ENCODE peak calls at places on chromosome 15, in nine cellular contexts. K, L, C, R, Q, O, Y, S and P are unnamed samples.

GRCh38 chr15:85527907-85528306 is 147.5 kb downstream of the AKAP13 start:
- DNase-seq in C (no peak), Y (peak), L (no peak), O (no peak), Q (no peak), R (peak), K (no peak), S (no peak), P (no peak)

GRCh38 chr15:42547926-42548257 is 701 bp downstream of the LRRC57 start:
- DNase-seq in S (peak), L (peak), C (no peak), O (no peak), K (no peak), Q (no peak), R (no peak), Y (peak), P (no peak)

GRCh38 chr15:75062706-75063105 is 39.3 kb downstream of the PPCDC start:
- DNase-seq in K (no peak), R (no peak), Q (no peak), O (no peak), C (no peak), L (no peak), Y (no peak), S (no peak), P (no peak)

GRCh38 chr15:40357723-40358491 is at the start of gene DISP2:
- DNase-seq in C (peak), K (peak), R (peak), S (peak), Q (peak), Y (peak), O (peak), L (peak), P (no peak)

GRCh38 chr15:78752492-78753358 is 58.5 kb downstream of the ADAMTS7 start:
- DNase-seq in O (no peak), R (no peak), Y (no peak), Q (no peak), S (no peak), C (no peak), L (no peak), K (no peak), P (no peak)

GRCh38 chr15:82168296-82168695 is 94.2 kb downstream of the EFL1 start:
- DNase-seq in Y (no peak), L (no peak), C (no peak), S (no peak), Q (no peak), O (no peak), K (no peak), R (no peak), P (no peak)

GRCh38 chr15:35067501-35068347 is 17.4 kb downstream of the NANOGP8 start:
- DNase-seq in Y (peak), R (no peak), Q (no peak), C (no peak), O (no peak), S (no peak), K (no peak), L (no peak), P (no peak)

GRCh38 chr15:80401471-80401870 is 2.7 kb upstream of the ARNT2 start:
- DNase-seq in R (no peak), S (no peak), C (no peak), Q (no peak), O (no peak), K (no peak), L (no peak), Y (no peak), P (no peak)

GRCh38 chr15:75725021-75725718 is 12.5 kb upstream of the CSPG4 start:
- DNase-seq in L (no peak), S (no peak), Y (no peak), C (no peak), Q (no peak), O (no peak), K (peak), R (no peak), P (no peak)

GRCh38 chr15:51721199-51721960 is 16.1 kb downstream of the LYSMD2 start:
- DNase-seq in Q (no peak), Y (peak), O (no peak), C (no peak), R (no peak), S (no peak), L (no peak), K (no peak), P (no peak)

GRCh38 chr15:86677316-86677715 is 597.6 kb downstream of the AGBL1 start:
- DNase-seq in S (no peak), R (no peak), O (no peak), Y (no peak), C (no peak), Q (no peak), K (no peak), L (no peak), P (no peak)

GRCh38 chr15:88982304-88982945 is 69.2 kb upstream of the MFGE8 start:
- DNase-seq in O (no peak), L (no peak), C (no peak), Y (peak), K (peak), R (no peak), S (no peak), Q (peak), P (no peak)

GRCh38 chr15:35182841-35183479 is 97.9 kb upstream of the NANOGP8 start:
- DNase-seq in C (no peak), O (no peak), Q (no peak), L (no peak), Y (no peak), R (no peak), S (no peak), K (no peak), P (no peak)

GRCh38 chr15:85625856-85626255 is 168.9 kb downstream of the KLHL25 start:
- DNase-seq in C (no peak), Q (no peak), L (no peak), K (peak), O (no peak), Y (peak), S (no peak), R (no peak), P (no peak)

GRCh38 chr15:98941595-98942255 is 65.9 kb downstream of the PGPEP1L start:
- DNase-seq in K (no peak), L (no peak), C (no peak), O (no peak), Q (no peak), Y (no peak), S (no peak), R (no peak), P (no peak)

GRCh38 chr15:89333011-89333860 is 1.4 kb downstream of the POLG start:
- DNase-seq in O (no peak), S (no peak), Q (no peak), K (no peak), L (no peak), Y (no peak), R (no peak), C (no peak), P (no peak)